ENCODE peak calls at places on chromosomes 7 and 10, in seven cellular contexts. D is progenitor cell of endocrine pancreas; Y is GM20000; C is fibroblast of villous mesenchyme; Z is endothelial cell; X is left lung; T is CD4-positive, alpha-beta T cell. N is an unnamed sample.

GRCh38 chr7:143882611-143883078 is 19.3 kb downstream of the TCAF1 start:
- DNase-seq in D (peak; percentile 69), Y (peak; percentile 49), C (peak; percentile 51), Z (peak; percentile 66), X (peak; percentile 74), T (no peak), N (no peak)

GRCh38 chr7:111108526-111108925 is 17.6 kb downstream of the LRRN3 start:
- DNase-seq in D (no peak), Y (no peak), C (no peak), Z (no peak), X (no peak), T (no peak), N (no peak)

GRCh38 chr10:92627845-92628480 is 35.0 kb downstream of the KIF11 start:
- DNase-seq in D (no peak), Y (no peak), C (no peak), Z (no peak), X (no peak), T (no peak), N (no peak)

GRCh38 chr7:29349362-29349761 is 154.8 kb downstream of the CHN2 start:
- DNase-seq in D (no peak), Y (no peak), C (no peak), Z (no peak), X (no peak), T (no peak), N (no peak)

GRCh38 chr7:90155206-90155605 is 937 bp downstream of the STEAP1 start:
- DNase-seq in D (no peak), Y (no peak), C (no peak), Z (no peak), X (no peak), T (no peak), N (no peak)

GRCh38 chr10:50624154-50624865 is 554 bp upstream of the SGMS1 start:
- DNase-seq in D (peak; percentile 94), Y (peak; percentile 96), C (peak; percentile 97), Z (peak; percentile 97), X (peak; percentile 97), T (peak; percentile 93), N (peak; percentile 98)

GRCh38 chr10:4034907-4035581 is 250.0 kb upstream of the KLF6 start:
- DNase-seq in D (no peak), Y (no peak), C (peak; percentile 64), Z (no peak), X (no peak), T (no peak), N (no peak)

GRCh38 chr7:139230774-139231512 is at the start of gene UBN2:
- DNase-seq in D (peak; percentile 94), Y (peak; percentile 99), C (peak; percentile 98), Z (peak; percentile 94), X (peak; percentile 98), T (peak; percentile 75), N (peak; percentile 75)

GRCh38 chr7:28858206-28858605 is 99.9 kb downstream of the TRIL start:
- DNase-seq in D (no peak), Y (no peak), C (no peak), Z (no peak), X (no peak), T (no peak), N (no peak)

GRCh38 chr10:86962981-86963310 is 4.5 kb downstream of the SNCG start:
- DNase-seq in D (no peak), Y (no peak), C (no peak), Z (no peak), X (no peak), T (no peak), N (no peak)

GRCh38 chr7:151761256-151761655 is 115.7 kb downstream of the PRKAG2 start:
- DNase-seq in D (no peak), Y (no peak), C (no peak), Z (no peak), X (no peak), T (no peak), N (no peak)

GRCh38 chr10:77872151-77872946 is 54.2 kb downstream of the DLG5 start:
- DNase-seq in D (no peak), Y (no peak), C (peak; percentile 42), Z (no peak), X (no peak), T (no peak), N (no peak)

GRCh38 chr7:29479606-29480200 is 83.9 kb upstream of the PRR15 start:
- DNase-seq in D (no peak), Y (no peak), C (peak; percentile 16), Z (no peak), X (peak; percentile 40), T (no peak), N (no peak)

GRCh38 chr10:122550983-122551382 is 9.6 kb upstream of the DMBT1 start:
- DNase-seq in D (no peak), Y (no peak), C (no peak), Z (no peak), X (no peak), T (no peak), N (no peak)

GRCh38 chr10:21052072-21052708 is 155.1 kb upstream of the NEBL start:
- DNase-seq in D (no peak), Y (no peak), C (no peak), Z (no peak), X (no peak), T (no peak), N (no peak)

GRCh38 chr7:52260046-52260665 is 775.3 kb upstream of the POM121L12 start:
- DNase-seq in D (no peak), Y (no peak), C (no peak), Z (peak; percentile 18), X (no peak), T (no peak), N (no peak)

GRCh38 chr10:42934351-42934811 is 142.5 kb upstream of the RET start:
- DNase-seq in D (no peak), Y (no peak), C (no peak), Z (no peak), X (no peak), T (no peak), N (no peak)

GRCh38 chr7:130276796-130277762 is 10.4 kb downstream of the CPA2 start:
- DNase-seq in D (no peak), Y (no peak), C (peak; percentile 85), Z (no peak), X (no peak), T (no peak), N (no peak)

GRCh38 chr7:138186951-138187351 is 110.7 kb downstream of the AKR1D1 start:
- DNase-seq in D (no peak), Y (no peak), C (peak; percentile 83), Z (no peak), X (no peak), T (no peak), N (no peak)

GRCh38 chr10:126104767-126105166 is 208.4 kb downstream of the FANK1 start:
- DNase-seq in D (no peak), Y (no peak), C (no peak), Z (no peak), X (no peak), T (no peak), N (no peak)

GRCh38 chr7:29898301-29898700 is 91.3 kb downstream of the SCRN1 start:
- DNase-seq in D (no peak), Y (no peak), C (no peak), Z (no peak), X (no peak), T (no peak), N (no peak)

GRCh38 chr7:133789951-133790350 is 337.2 kb upstream of the LRGUK start:
- DNase-seq in D (no peak), Y (no peak), C (no peak), Z (no peak), X (no peak), T (no peak), N (no peak)

GRCh38 chr7:27192546-27193334 is 7.2 kb downstream of the HOXA13 start:
- DNase-seq in D (no peak), Y (no peak), C (peak; percentile 76), Z (no peak), X (peak; percentile 44), T (no peak), N (peak; percentile 22)

GRCh38 chr7:5662776-5663175 is 118.7 kb downstream of the RNF216 start:
- DNase-seq in D (no peak), Y (no peak), C (no peak), Z (no peak), X (no peak), T (no peak), N (no peak)

GRCh38 chr10:101492205-101492604 is 95.9 kb downstream of the POLL start:
- DNase-seq in D (no peak), Y (no peak), C (no peak), Z (no peak), X (no peak), T (no peak), N (no peak)

GRCh38 chr10:45179716-45180115 is 135.7 kb downstream of the OR13A1 start:
- DNase-seq in D (no peak), Y (no peak), C (no peak), Z (no peak), X (peak; percentile 60), T (no peak), N (no peak)

GRCh38 chr10:58588673-58589265 is 76.1 kb downstream of the BICC1 start:
- DNase-seq in D (peak; percentile 13), Y (no peak), C (no peak), Z (peak; percentile 8), X (no peak), T (no peak), N (no peak)
- TF ChIP-seq CTCF in D (peak; percentile 35), Y (no peak), C (peak; percentile 9), Z (no peak), X (no peak), T (no peak), N (no peak)

GRCh38 chr10:99330675-99330924 is 1.4 kb downstream of the CNNM1 start:
- DNase-seq in D (no peak), Y (no peak), C (no peak), Z (no peak), X (no peak), T (no peak), N (no peak)

GRCh38 chr10:99328579-99329237 is 448 bp upstream of the CNNM1 start:
- DNase-seq in D (no peak), Y (no peak), C (peak; percentile 20), Z (peak; percentile 6), X (no peak), T (no peak), N (no peak)

GRCh38 chr10:99331207-99331803 is 2.1 kb downstream of the CNNM1 start:
- DNase-seq in D (no peak), Y (no peak), C (peak; percentile 34), Z (no peak), X (no peak), T (no peak), N (no peak)

GRCh38 chr10:99329238-99329890 is at the start of gene CNNM1:
- DNase-seq in D (peak; percentile 28), Y (peak; percentile 45), C (peak; percentile 16), Z (peak; percentile 26), X (no peak), T (no peak), N (no peak)

GRCh38 chr10:99329891-99330674 is 927 bp downstream of the CNNM1 start:
- DNase-seq in D (peak; percentile 21), Y (peak; percentile 31), C (peak; percentile 22), Z (peak; percentile 43), X (no peak), T (no peak), N (no peak)
- TF ChIP-seq CTCF in D (no peak), Y (no peak), C (no peak), Z (no peak), X (no peak), T (no peak), N (no peak)

GRCh38 chr7:2921748-2922147 is 77.6 kb upstream of the GNA12 start:
- DNase-seq in D (no peak), Y (no peak), C (no peak), Z (peak; percentile 33), X (no peak), T (no peak), N (no peak)
- TF ChIP-seq CTCF in D (peak; percentile 53), Y (no peak), C (peak; percentile 43), Z (peak; percentile 53), X (no peak), T (no peak), N (no peak)

GRCh38 chr10:34280599-34281374 is 534.3 kb downstream of the PARD3 start:
- DNase-seq in D (no peak), Y (no peak), C (peak; percentile 98), Z (no peak), X (no peak), T (no peak), N (no peak)
- TF ChIP-seq CTCF in D (no peak), Y (no peak), C (peak; percentile 43), Z (no peak), X (no peak), T (no peak), N (no peak)

N was measured in natural killer cell.